ENCODE peak calls at places on chromosomes 6 and 20, in five cellular contexts. One of them, this sample, is unnamed.
A peak's percentile ranks its signal among the peaks of the same experiment; 100 is the strongest.

GRCh38 chr6:13577926-13578325 is 3.5 kb downstream of the SIRT5 start:
- DNase-seq in H1: no peak
- DNase-seq in IMR-90: no peak
- DNase-seq in HepG2: no peak
- DNase-seq in K562: no peak
- DNase-seq in this sample: no peak

GRCh38 chr6:133547136-133547535 is 306.0 kb downstream of the EYA4 start:
- DNase-seq in K562: no peak
- DNase-seq in H1: no peak
- DNase-seq in HepG2: no peak
- DNase-seq in IMR-90: peak; percentile 16
- DNase-seq in this sample: no peak

GRCh38 chr6:41226752-41227151 is 1.4 kb upstream of the TREML4 start:
- DNase-seq in HepG2: no peak
- DNase-seq in K562: no peak
- DNase-seq in H1: no peak
- DNase-seq in IMR-90: no peak
- DNase-seq in this sample: no peak

GRCh38 chr20:2729791-2730190 is 37.2 kb downstream of the EBF4 start:
- DNase-seq in K562: no peak
- DNase-seq in HepG2: no peak
- DNase-seq in IMR-90: peak; percentile 6
- DNase-seq in H1: no peak
- DNase-seq in this sample: no peak

GRCh38 chr6:7193122-7193521 is 85.4 kb downstream of the RREB1 start:
- DNase-seq in K562: no peak
- DNase-seq in HepG2: no peak
- DNase-seq in H1: no peak
- DNase-seq in IMR-90: no peak
- DNase-seq in this sample: no peak

GRCh38 chr6:32168807-32169206 is 4.4 kb downstream of the EGFL8 start:
- DNase-seq in K562: peak; percentile 76
- DNase-seq in HepG2: no peak
- DNase-seq in IMR-90: peak; percentile 12
- DNase-seq in H1: no peak
- DNase-seq in this sample: no peak

GRCh38 chr6:12761376-12762115 is 45.0 kb downstream of the PHACTR1 start:
- DNase-seq in K562: no peak
- DNase-seq in H1: no peak
- DNase-seq in HepG2: no peak
- DNase-seq in IMR-90: no peak
- DNase-seq in this sample: peak; percentile 4

GRCh38 chr6:56510984-56511531 is 131.6 kb downstream of the DST start:
- DNase-seq in H1: no peak
- DNase-seq in IMR-90: peak; percentile 34
- DNase-seq in HepG2: peak; percentile 78
- DNase-seq in K562: peak; percentile 46
- DNase-seq in this sample: no peak

GRCh38 chr6:86609549-86610388 is 327.6 kb upstream of the HTR1E start:
- DNase-seq in IMR-90: no peak
- DNase-seq in H1: no peak
- DNase-seq in HepG2: no peak
- DNase-seq in K562: no peak
- DNase-seq in this sample: no peak

GRCh38 chr20:18727032-18727508 is 86.5 kb upstream of the SCP2D1 start:
- DNase-seq in IMR-90: no peak
- DNase-seq in H1: no peak
- DNase-seq in HepG2: no peak
- DNase-seq in K562: no peak
- DNase-seq in this sample: no peak

GRCh38 chr20:37535443-37536132 is 7.9 kb upstream of the BLCAP start:
- DNase-seq in K562: no peak
- DNase-seq in IMR-90: no peak
- DNase-seq in HepG2: no peak
- DNase-seq in H1: no peak
- DNase-seq in this sample: no peak

GRCh38 chr20:23200413-23200812 is 114.3 kb upstream of the CD93 start:
- DNase-seq in HepG2: no peak
- DNase-seq in K562: no peak
- DNase-seq in IMR-90: no peak
- DNase-seq in H1: no peak
- DNase-seq in this sample: no peak

GRCh38 chr6:53795254-53795701 is 473 bp downstream of the LRRC1 start:
- DNase-seq in H1: no peak
- DNase-seq in IMR-90: no peak
- DNase-seq in K562: no peak
- DNase-seq in HepG2: no peak
- DNase-seq in this sample: no peak

GRCh38 chr20:51493346-51493791 is 49.1 kb downstream of the NFATC2 start:
- DNase-seq in K562: peak; percentile 39
- DNase-seq in HepG2: no peak
- DNase-seq in IMR-90: no peak
- DNase-seq in H1: no peak
- DNase-seq in this sample: no peak

GRCh38 chr20:17969276-17969883 is 562 bp downstream of the MGME1 start:
- DNase-seq in IMR-90: no peak
- DNase-seq in HepG2: peak; percentile 67
- DNase-seq in K562: peak; percentile 26
- DNase-seq in H1: no peak
- DNase-seq in this sample: peak; percentile 70

GRCh38 chr20:41329435-41330342 is 10.9 kb upstream of the LPIN3 start:
- DNase-seq in H1: no peak
- DNase-seq in HepG2: peak; percentile 82
- DNase-seq in IMR-90: peak; percentile 99
- DNase-seq in K562: no peak
- DNase-seq in this sample: peak; percentile 44

GRCh38 chr6:94511502-94512088 is 1065.7 kb upstream of the MANEA start:
- DNase-seq in H1: no peak
- DNase-seq in K562: no peak
- DNase-seq in HepG2: no peak
- DNase-seq in IMR-90: no peak
- DNase-seq in this sample: no peak

GRCh38 chr6:23531666-23532065 is 594.3 kb upstream of the NRSN1 start:
- DNase-seq in K562: no peak
- DNase-seq in IMR-90: no peak
- DNase-seq in HepG2: no peak
- DNase-seq in H1: no peak
- DNase-seq in this sample: no peak

DNA sequence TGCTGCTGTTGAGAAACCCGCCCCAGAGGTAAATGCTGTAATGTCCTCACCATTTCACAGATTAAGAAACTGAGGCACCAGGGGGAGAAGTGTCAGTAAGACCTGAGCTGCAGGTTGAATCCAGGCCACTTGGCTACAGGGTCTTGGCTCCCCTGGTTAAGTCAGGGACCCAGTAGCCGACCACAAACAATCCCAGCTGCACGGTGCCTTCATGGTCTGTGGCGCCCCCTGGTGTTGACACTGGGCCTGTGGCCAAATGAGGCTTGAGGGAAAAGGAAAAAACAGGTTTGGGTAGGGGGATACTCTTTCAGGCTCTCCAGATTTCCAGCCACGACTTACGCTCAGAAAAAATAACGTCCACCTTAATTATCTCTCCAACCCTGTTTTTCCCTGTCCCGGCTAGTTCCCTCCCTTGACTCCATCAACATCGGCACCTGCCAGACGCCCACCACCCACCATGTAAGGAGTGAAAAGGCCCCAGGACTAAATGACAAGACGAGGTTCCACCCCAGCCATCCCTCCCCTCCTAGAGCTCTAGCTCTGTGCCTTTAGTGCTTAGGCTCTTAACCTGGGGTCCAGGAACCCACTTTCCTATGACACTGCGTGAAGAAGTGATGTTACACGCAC is 47.7 kb upstream of the POLR1H start:
- DNase-seq in IMR-90: no peak
- DNase-seq in HepG2: peak; percentile 17
- DNase-seq in K562: peak; percentile 46
- DNase-seq in H1: peak; percentile 31
- DNase-seq in this sample: no peak
- TF ChIP-seq MAFK in IMR-90: no peak
- TF ChIP-seq MAFK in HepG2: no peak
- TF ChIP-seq MAFK in K562: no peak
- TF ChIP-seq MAFK in H1: no peak
- TF ChIP-seq MAFK in this sample: no peak

GRCh38 chr6:166998256-166999144 is 697 bp upstream of the CEP43 start:
- DNase-seq in IMR-90: no peak
- DNase-seq in K562: peak; percentile 24
- DNase-seq in H1: no peak
- DNase-seq in HepG2: no peak
- DNase-seq in this sample: no peak

GRCh38 chr6:166997768-166998255 is 1.4 kb upstream of the CEP43 start:
- DNase-seq in HepG2: peak; percentile 83
- DNase-seq in K562: peak; percentile 63
- DNase-seq in H1: no peak
- DNase-seq in IMR-90: peak; percentile 69
- DNase-seq in this sample: peak; percentile 79

GRCh38 chr6:167000759-167001158 is 1.6 kb downstream of the CEP43 start:
- DNase-seq in K562: no peak
- DNase-seq in H1: no peak
- DNase-seq in IMR-90: no peak
- DNase-seq in HepG2: no peak
- DNase-seq in this sample: no peak

GRCh38 chr6:166999145-166999844 is at the start of gene CEP43:
- DNase-seq in K562: peak; percentile 98
- DNase-seq in H1: peak; percentile 84
- DNase-seq in IMR-90: peak; percentile 93
- DNase-seq in HepG2: peak; percentile 95
- DNase-seq in this sample: peak; percentile 66

GRCh38 chr6:166999845-167000253 is 652 bp downstream of the CEP43 start:
- DNase-seq in K562: no peak
- DNase-seq in IMR-90: no peak
- DNase-seq in H1: no peak
- DNase-seq in HepG2: peak; percentile 74
- DNase-seq in this sample: no peak
- TF ChIP-seq MAFK in K562: no peak
- TF ChIP-seq MAFK in IMR-90: no peak
- TF ChIP-seq MAFK in H1: no peak
- TF ChIP-seq MAFK in HepG2: no peak
- TF ChIP-seq MAFK in this sample: no peak

GRCh38 chr6:48486373-48486772 is 375.4 kb upstream of the PTCHD4 start:
- DNase-seq in K562: no peak
- DNase-seq in H1: no peak
- DNase-seq in IMR-90: no peak
- DNase-seq in HepG2: no peak
- DNase-seq in this sample: no peak
- TF ChIP-seq MAFK in K562: no peak
- TF ChIP-seq MAFK in H1: no peak
- TF ChIP-seq MAFK in IMR-90: no peak
- TF ChIP-seq MAFK in HepG2: no peak
- TF ChIP-seq MAFK in this sample: no peak

GRCh38 chr20:34896086-34896551 is 19.7 kb downstream of the ACSS2 start:
- DNase-seq in K562: no peak
- DNase-seq in HepG2: no peak
- DNase-seq in IMR-90: peak; percentile 74
- DNase-seq in H1: no peak
- DNase-seq in this sample: no peak
- TF ChIP-seq MAFK in K562: no peak
- TF ChIP-seq MAFK in HepG2: no peak
- TF ChIP-seq MAFK in IMR-90: no peak
- TF ChIP-seq MAFK in H1: no peak
- TF ChIP-seq MAFK in this sample: no peak

GRCh38 chr6:121093928-121094327 is 240.4 kb downstream of the TBC1D32 start:
- DNase-seq in IMR-90: peak; percentile 76
- DNase-seq in K562: no peak
- DNase-seq in H1: no peak
- DNase-seq in HepG2: no peak
- DNase-seq in this sample: no peak
- TF ChIP-seq MAFK in IMR-90: no peak
- TF ChIP-seq MAFK in K562: no peak
- TF ChIP-seq MAFK in H1: no peak
- TF ChIP-seq MAFK in HepG2: no peak
- TF ChIP-seq MAFK in this sample: no peak

GRCh38 chr6:42808492-42809483 is 26.9 kb downstream of the BICRAL start:
- DNase-seq in H1: no peak
- DNase-seq in IMR-90: no peak
- DNase-seq in HepG2: no peak
- DNase-seq in K562: no peak
- DNase-seq in this sample: no peak

GRCh38 chr6:42805297-42805861 is 23.5 kb downstream of the BICRAL start:
- DNase-seq in K562: no peak
- DNase-seq in IMR-90: no peak
- DNase-seq in H1: no peak
- DNase-seq in HepG2: peak; percentile 50
- DNase-seq in this sample: no peak
- TF ChIP-seq MAFK in K562: no peak
- TF ChIP-seq MAFK in IMR-90: no peak
- TF ChIP-seq MAFK in H1: no peak
- TF ChIP-seq MAFK in HepG2: no peak
- TF ChIP-seq MAFK in this sample: no peak

GRCh38 chr20:48737463-48738093 is 90.2 kb downstream of the PREX1 start:
- DNase-seq in H1: no peak
- DNase-seq in HepG2: no peak
- DNase-seq in IMR-90: no peak
- DNase-seq in K562: peak; percentile 33
- DNase-seq in this sample: no peak
- TF ChIP-seq MAFK in H1: no peak
- TF ChIP-seq MAFK in HepG2: no peak
- TF ChIP-seq MAFK in IMR-90: no peak
- TF ChIP-seq MAFK in K562: no peak
- TF ChIP-seq MAFK in this sample: no peak

GRCh38 chr6:116887884-116888283 is 10.8 kb downstream of the RFX6 start:
- DNase-seq in HepG2: no peak
- DNase-seq in K562: no peak
- DNase-seq in H1: no peak
- DNase-seq in IMR-90: no peak
- DNase-seq in this sample: no peak

GRCh38 chr6:116881236-116881635 is 4.2 kb downstream of the RFX6 start:
- DNase-seq in H1: no peak
- DNase-seq in HepG2: peak; percentile 9
- DNase-seq in IMR-90: no peak
- DNase-seq in K562: no peak
- DNase-seq in this sample: no peak

GRCh38 chr6:116883005-116883404 is 6.0 kb downstream of the RFX6 start:
- DNase-seq in HepG2: no peak
- DNase-seq in H1: no peak
- DNase-seq in IMR-90: no peak
- DNase-seq in K562: no peak
- DNase-seq in this sample: no peak

GRCh38 chr6:116887168-116887567 is 10.1 kb downstream of the RFX6 start:
- DNase-seq in IMR-90: no peak
- DNase-seq in K562: no peak
- DNase-seq in HepG2: no peak
- DNase-seq in H1: no peak
- DNase-seq in this sample: no peak

DNA sequence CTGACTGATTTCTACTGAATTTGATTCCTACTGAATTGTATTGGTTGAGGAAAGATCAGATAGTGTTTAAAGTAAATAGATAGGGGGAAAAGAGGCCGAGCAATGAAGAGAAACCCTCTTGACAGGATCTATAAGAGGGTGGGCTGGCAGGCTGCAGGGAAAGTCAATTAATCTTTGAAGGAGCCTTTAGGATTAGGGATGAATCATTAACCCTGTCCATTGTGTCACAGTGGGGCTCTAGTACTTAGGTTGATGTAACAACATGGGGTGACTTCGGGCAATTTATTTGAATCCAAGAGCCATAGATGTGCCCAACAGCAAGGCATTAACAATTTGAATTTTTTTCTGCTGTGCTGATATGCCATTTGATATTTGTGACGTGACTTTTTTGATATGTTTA is 7.5 kb downstream of the RFX6 start:
- DNase-seq in H1: no peak
- DNase-seq in IMR-90: no peak
- DNase-seq in K562: no peak
- DNase-seq in HepG2: peak; percentile 16
- DNase-seq in this sample: no peak
- TF ChIP-seq MAFK in H1: no peak
- TF ChIP-seq MAFK in IMR-90: no peak
- TF ChIP-seq MAFK in K562: no peak
- TF ChIP-seq MAFK in HepG2: no peak
- TF ChIP-seq MAFK in this sample: no peak

GRCh38 chr6:169854083-169854725 is 102.8 kb downstream of the ERMARD start:
- DNase-seq in HepG2: no peak
- DNase-seq in IMR-90: no peak
- DNase-seq in H1: no peak
- DNase-seq in K562: no peak
- DNase-seq in this sample: no peak
- TF ChIP-seq MAFK in HepG2: no peak
- TF ChIP-seq MAFK in IMR-90: no peak
- TF ChIP-seq MAFK in H1: no peak
- TF ChIP-seq MAFK in K562: no peak
- TF ChIP-seq MAFK in this sample: no peak

This sample was measured in A549.